ENCODE peak calls at places on chromosomes 11 and 22, in eight cellular contexts. C is HepG2, O is upper lobe of left lung, F is HCT116, X is Panc1, H is K562, L is GM23338, I is GM12878. K is an unnamed sample.

GRCh38 chr11:2419638-2420501 is 19.3 kb downstream of the TSSC4 start:
- ATAC-seq in I (peak; percentile 89), L (peak; percentile 64), F (peak; percentile 61), H (peak; percentile 86), C (peak; percentile 75), X (peak; percentile 74), O (peak; percentile 87), K (peak; percentile 58)

GRCh38 chr11:47464479-47464878 is 15.5 kb upstream of the RAPSN start:
- ATAC-seq in O (no peak), I (no peak), X (no peak), L (peak; percentile 51), F (peak; percentile 51), C (no peak), H (peak; percentile 29), K (no peak)

GRCh38 chr22:40690370-40690769 is 11.1 kb downstream of the MCHR1 start:
- ATAC-seq in X (no peak), H (no peak), O (no peak), I (no peak), L (peak; percentile 86), C (peak; percentile 52), F (no peak), K (no peak)

GRCh38 chr11:44986315-44986714 is 35.6 kb upstream of the TP53I11 start:
- ATAC-seq in I (no peak), X (no peak), L (no peak), O (no peak), C (no peak), H (no peak), F (no peak), K (no peak)

GRCh38 chr11:16790484-16791240 is 52.2 kb downstream of the C11orf58 start:
- ATAC-seq in H (no peak), F (no peak), I (no peak), X (no peak), L (no peak), O (peak; percentile 2), C (no peak), K (no peak)

GRCh38 chr11:10605941-10606381 is 37.5 kb upstream of the LYVE1 start:
- ATAC-seq in C (peak; percentile 29), L (peak; percentile 90), I (no peak), H (peak; percentile 64), X (no peak), F (no peak), O (peak; percentile 70), K (peak; percentile 57)

GRCh38 chr11:35304393-35304790 is 115.0 kb downstream of the SLC1A2 start:
- ATAC-seq in O (peak; percentile 69), F (no peak), I (peak; percentile 51), L (no peak), X (no peak), C (peak; percentile 91), H (no peak), K (no peak)

GRCh38 chr11:117199061-117199915 is at the start of gene TAGLN:
- ATAC-seq in L (peak; percentile 67), F (peak; percentile 76), I (no peak), C (peak; percentile 30), H (no peak), X (peak; percentile 43), O (peak; percentile 88), K (peak; percentile 85)

GRCh38 chr11:7973011-7973410 is 7.8 kb upstream of the NLRP10 start:
- ATAC-seq in H (no peak), F (no peak), C (no peak), I (no peak), X (no peak), O (no peak), L (no peak), K (no peak)

DNA sequence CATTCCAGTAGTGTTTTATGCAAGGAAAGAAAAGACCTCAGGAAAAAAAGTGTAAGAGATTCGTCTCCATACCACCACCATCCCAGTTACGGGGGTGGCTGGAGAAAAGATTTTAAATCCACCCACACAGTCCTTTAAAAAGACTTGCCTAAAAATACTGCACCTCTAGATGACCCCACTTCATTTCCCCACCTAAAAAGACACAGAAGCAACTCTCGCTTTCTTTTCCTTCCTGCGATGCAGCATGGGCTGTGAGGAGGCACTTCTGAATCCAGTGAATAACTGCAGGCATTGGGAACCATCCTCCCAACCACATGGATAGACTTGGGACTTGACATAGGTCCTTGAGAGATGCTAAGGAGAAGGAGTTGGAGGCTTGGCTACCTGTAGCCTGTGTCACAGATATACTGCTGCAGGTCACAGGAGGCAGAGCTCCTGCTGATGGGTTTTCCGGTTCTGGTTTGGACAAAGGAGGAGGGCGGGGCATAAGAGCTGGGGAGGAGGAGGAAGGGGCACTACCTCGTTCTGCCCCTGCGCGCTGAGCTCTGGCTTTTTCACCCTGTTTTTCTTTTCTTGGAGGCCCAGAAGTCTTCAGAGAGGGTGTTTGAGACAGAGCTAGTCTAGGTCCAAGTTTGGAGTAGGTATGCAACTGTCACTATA is 285.9 kb downstream of the NTM start:
- ATAC-seq in O (no peak), C (no peak), X (no peak), H (no peak), L (peak; percentile 70), F (no peak), I (no peak), K (no peak)
- H3K4me3 ChIP-seq in O (no peak overlapping the region), C (no peak overlapping the region), X (no peak overlapping the region), H (no peak overlapping the region), L (no peak overlapping the region), F (no peak overlapping the region), I (no peak overlapping the region), K (no peak overlapping the region)

DNA sequence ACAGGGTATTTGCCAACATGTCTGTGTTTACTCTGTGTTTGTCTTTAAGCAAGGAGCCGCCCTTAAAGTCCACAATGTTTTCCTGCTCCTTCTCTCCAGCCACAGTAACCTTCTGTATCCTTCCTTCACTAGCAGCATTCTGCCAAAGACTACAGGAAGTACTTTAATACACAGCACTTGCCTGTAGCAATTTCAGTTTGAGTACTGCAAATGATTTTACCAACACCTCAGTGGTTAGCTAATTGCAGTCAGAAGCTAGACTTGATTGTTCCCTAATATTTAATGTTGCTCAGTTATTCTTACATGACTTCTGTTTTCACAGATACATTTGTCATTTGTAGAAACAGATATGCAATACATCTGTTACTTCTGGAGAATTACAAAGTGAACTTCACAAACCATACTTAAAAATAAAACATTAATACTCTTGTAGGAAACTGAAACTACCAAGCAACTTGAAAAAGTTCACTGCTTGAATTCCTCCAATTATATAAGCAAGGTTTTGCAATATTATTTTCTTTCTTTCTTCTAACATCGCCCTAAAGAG is 69.1 kb downstream of the FCHSD2 start:
- ATAC-seq in I (peak; percentile 89), X (peak; percentile 93), O (peak; percentile 71), H (no peak), L (no peak), C (no peak), F (no peak), K (peak; percentile 43)
- TF ChIP-seq POLR2AphosphoS5 in I (peak; percentile 57), X (no peak), O (no peak), H (no peak), L (no peak), C (no peak), F (no peak), K (no peak)

DNA sequence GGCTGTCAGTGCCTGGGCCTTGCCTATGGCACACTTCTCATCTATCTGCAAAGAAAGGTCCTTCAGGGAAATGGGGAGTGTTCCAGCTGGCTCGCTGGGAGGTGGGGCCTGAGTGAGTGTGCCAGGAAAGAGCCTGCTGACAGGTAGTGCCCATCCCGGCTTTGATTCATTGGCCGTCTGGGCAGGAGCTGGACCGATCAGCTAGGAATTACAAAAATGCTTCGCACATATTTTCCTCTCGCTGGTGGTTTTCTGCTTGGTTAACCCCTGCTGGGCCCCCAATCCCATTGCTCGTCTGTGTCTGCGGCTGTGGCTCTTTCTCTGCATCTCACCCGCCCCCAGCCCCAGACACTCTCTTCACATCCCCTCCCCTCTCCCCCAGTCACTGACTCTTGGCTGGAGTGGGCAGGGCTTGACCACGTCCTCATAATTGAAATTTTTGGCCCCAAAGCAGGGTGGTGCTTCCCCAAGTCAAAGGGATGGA is 10.8 kb downstream of the LIF start:
- ATAC-seq in O (no peak), C (peak; percentile 17), I (no peak), F (peak; percentile 73), H (no peak), X (peak; percentile 59), L (peak; percentile 12), K (no peak)
- H3K4me3 ChIP-seq in O (no peak overlapping the region), C (peak overlapping the region; percentile 31), I (no peak overlapping the region), F (no peak overlapping the region), H (no peak overlapping the region), X (no peak overlapping the region), L (no peak overlapping the region), K (no peak overlapping the region)

GRCh38 chr22:37284126-37284806 is 2.0 kb downstream of the CYTH4 start:
- ATAC-seq in F (no peak), X (no peak), I (peak; percentile 24), O (peak; percentile 45), C (no peak), L (peak; percentile 7), H (no peak), K (peak; percentile 19)
- TF ChIP-seq POLR2AphosphoS5 in F (no peak), X (no peak), I (no peak), O (no peak), C (no peak), L (no peak), H (no peak), K (no peak)

GRCh38 chr22:37331034-37331428 is 48.7 kb downstream of the CYTH4 start:
- ATAC-seq in X (no peak), O (no peak), I (peak; percentile 26), L (no peak), C (peak; percentile 8), F (peak; percentile 49), H (no peak), K (no peak)

GRCh38 chr22:37328017-37328416 is 45.7 kb downstream of the CYTH4 start:
- ATAC-seq in X (no peak), F (peak; percentile 39), C (no peak), I (no peak), O (no peak), L (no peak), H (no peak), K (no peak)

GRCh38 chr22:37331811-37332536 is 49.7 kb downstream of the CYTH4 start:
- ATAC-seq in C (peak; percentile 43), L (no peak), H (peak; percentile 43), O (no peak), I (peak; percentile 27), X (no peak), F (no peak), K (no peak)

GRCh38 chr22:37329239-37330140 is 47.2 kb downstream of the CYTH4 start:
- ATAC-seq in C (no peak), L (peak; percentile 8), H (no peak), I (peak; percentile 21), F (peak; percentile 45), O (no peak), X (peak; percentile 44), K (no peak)

DNA sequence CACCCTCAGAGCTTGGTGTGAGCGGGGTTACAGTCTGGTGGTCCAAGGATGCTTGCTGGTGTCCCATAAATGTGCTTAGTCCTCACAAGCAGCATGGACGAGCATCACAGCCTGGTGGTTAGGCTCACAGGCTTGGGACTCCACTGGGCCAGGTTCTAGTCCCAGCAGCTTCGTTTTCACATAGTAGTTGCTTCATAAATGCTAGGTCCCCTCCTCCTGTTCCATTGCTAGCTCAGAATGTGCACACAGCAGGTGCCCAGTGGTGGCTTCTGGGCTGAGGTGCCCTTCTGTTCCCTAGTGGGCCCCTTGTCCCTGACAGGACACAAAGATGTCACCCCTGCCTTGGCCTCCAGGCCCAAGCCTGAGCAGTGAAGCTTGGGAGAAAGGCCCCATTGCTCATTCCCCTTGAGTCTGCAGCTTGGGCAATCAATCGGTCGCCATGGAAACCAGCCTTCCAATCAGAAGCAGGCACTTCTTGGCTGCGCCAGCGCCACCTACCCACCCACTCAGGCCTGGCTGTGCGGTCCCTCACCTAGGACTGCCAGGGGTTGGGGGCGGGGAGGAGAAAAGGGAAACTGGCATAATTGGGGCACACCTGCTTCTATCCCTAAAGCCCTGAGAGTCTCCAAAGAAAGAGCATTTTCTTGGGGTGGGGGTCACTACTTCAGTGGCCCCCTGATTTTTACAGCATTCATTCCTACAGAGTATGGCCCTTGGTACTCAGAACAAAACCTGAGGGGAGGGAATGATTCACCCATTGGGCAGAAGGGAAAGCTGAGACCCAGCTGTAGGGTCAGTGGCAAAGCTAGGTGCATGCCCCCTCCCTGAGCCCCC is 48.1 kb downstream of the CYTH4 start:
- ATAC-seq in X (peak; percentile 54), F (peak; percentile 60), I (peak; percentile 90), C (peak; percentile 95), H (peak; percentile 94), L (peak; percentile 73), O (no peak), K (no peak)
- H3K4me3 ChIP-seq in X (no peak overlapping the region), F (peak overlapping the region; percentile 17), I (no peak overlapping the region), C (no peak overlapping the region), H (no peak overlapping the region), L (no peak overlapping the region), O (no peak overlapping the region), K (no peak overlapping the region)

K was measured in gastroesophageal sphincter.